ENCODE peak calls at places on chromosomes 13 and 19, in ten cellular contexts. H is SK-N-SH, S is K562, Y is stomach, Z is H1, E is suprapubic skin, I is A549, B is transverse colon, J is upper lobe of left lung, N is tibial nerve. A is an unnamed sample.

GRCh38 chr19:9362905-9363304 is at the start of gene ZNF177:
- DNase-seq in H (peak; percentile 79), S (peak; percentile 23), Y (no peak), Z (no peak), E (no peak), I (no peak), B (no peak), J (peak; percentile 68), N (no peak), A (no peak)

GRCh38 chr19:33797821-33798633 is 1.4 kb downstream of the KCTD15 start:
- DNase-seq in H (peak; percentile 82), S (peak; percentile 84), Y (peak; percentile 57), Z (no peak), E (no peak), I (peak; percentile 64), B (peak; percentile 73), J (peak; percentile 87), N (no peak), A (peak; percentile 75)

GRCh38 chr13:48586591-48587103 is 53.8 kb upstream of the RCBTB2 start:
- DNase-seq in H (no peak), S (peak; percentile 71), Y (peak; percentile 54), Z (no peak), E (no peak), I (no peak), B (no peak), J (no peak), N (no peak), A (peak; percentile 68)

GRCh38 chr19:4639531-4640246 is 373 bp downstream of the TNFAIP8L1 start:
- DNase-seq in H (peak; percentile 74), S (no peak), Y (no peak), Z (no peak), E (no peak), I (no peak), B (peak; percentile 34), J (peak; percentile 87), N (no peak), A (peak; percentile 54)

GRCh38 chr19:5997371-5997770 is 19.4 kb upstream of the RANBP3 start:
- DNase-seq in H (no peak), S (no peak), Y (no peak), Z (no peak), E (no peak), I (no peak), B (no peak), J (no peak), N (no peak), A (no peak)

GRCh38 chr19:8681345-8682021 is 17.1 kb downstream of the ACTL9 start:
- DNase-seq in H (no peak), S (no peak), Y (no peak), Z (no peak), E (peak; percentile 2), I (peak; percentile 22), B (no peak), J (no peak), N (no peak), A (no peak)

GRCh38 chr19:51324082-51324481 is 12.6 kb downstream of the IGLON5 start:
- DNase-seq in H (no peak), S (no peak), Y (no peak), Z (no peak), E (no peak), I (no peak), B (no peak), J (no peak), N (no peak), A (no peak)

GRCh38 chr13:104326523-104326922 is 1260.3 kb upstream of the SLC10A2 start:
- DNase-seq in H (no peak), S (no peak), Y (no peak), Z (no peak), E (no peak), I (no peak), B (no peak), J (no peak), N (no peak), A (no peak)

GRCh38 chr13:53073711-53074110 is 45.1 kb downstream of the OLFM4 start:
- DNase-seq in H (no peak), S (no peak), Y (no peak), Z (no peak), E (no peak), I (no peak), B (no peak), J (no peak), N (no peak), A (no peak)

GRCh38 chr13:53074119-53074518 is 45.5 kb downstream of the OLFM4 start:
- DNase-seq in H (peak; percentile 61), S (no peak), Y (no peak), Z (no peak), E (no peak), I (no peak), B (no peak), J (no peak), N (no peak), A (no peak)

GRCh38 chr13:53069800-53070199 is 41.2 kb downstream of the OLFM4 start:
- DNase-seq in H (no peak), S (no peak), Y (no peak), Z (no peak), E (no peak), I (no peak), B (no peak), J (no peak), N (no peak), A (no peak)

DNA sequence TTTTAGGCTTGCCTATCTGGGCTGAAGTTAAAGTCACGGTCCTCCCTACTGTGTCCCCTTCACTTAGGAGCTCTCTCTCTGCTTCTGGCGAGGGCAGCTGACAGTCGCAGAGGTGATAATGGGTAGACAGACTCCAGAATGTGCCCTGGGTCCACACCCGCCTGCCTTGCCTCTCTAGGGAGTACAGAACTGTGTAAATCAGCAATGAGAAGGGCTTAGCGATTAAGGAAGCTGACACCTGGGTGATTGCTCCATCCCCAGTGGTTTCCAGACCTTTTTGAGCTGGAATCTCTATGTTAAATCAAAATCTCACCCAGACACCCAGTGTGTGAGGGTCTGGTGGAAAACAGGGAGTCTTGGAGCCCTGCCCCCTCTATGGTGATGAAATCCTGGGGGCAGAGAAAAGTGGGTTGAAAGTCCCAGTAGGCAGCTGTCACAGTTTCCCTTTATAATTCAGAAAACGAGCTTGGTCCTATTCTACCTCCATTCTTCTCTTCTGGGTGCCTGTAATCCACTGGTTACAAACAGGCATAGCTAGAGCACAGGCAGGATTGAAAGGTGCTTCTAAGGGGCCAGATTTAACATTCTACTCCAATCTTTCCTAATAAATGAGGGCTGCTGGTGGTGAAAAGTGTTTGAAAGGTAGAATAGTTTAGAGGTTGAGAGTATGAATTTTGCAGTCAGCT is 46.9 kb downstream of the OLFM4 start:
- DNase-seq in H (no peak), S (no peak), Y (no peak), Z (no peak), E (no peak), I (no peak), B (no peak), J (no peak), N (no peak), A (no peak)
- TF ChIP-seq EP300 in H (no peak), S (no peak), Y (no peak), Z (no peak), E (no peak), I (no peak), B (no peak), J (no peak), N (no peak), A (no peak)

GRCh38 chr13:80084086-80084676 is 256.7 kb downstream of the SPRY2 start:
- DNase-seq in H (no peak), S (no peak), Y (no peak), Z (no peak), E (no peak), I (peak; percentile 10), B (no peak), J (no peak), N (no peak), A (no peak)
- TF ChIP-seq EP300 in H (peak; percentile 54), S (no peak), Y (no peak), Z (no peak), E (no peak), I (no peak), B (no peak), J (no peak), N (no peak), A (no peak)

GRCh38 chr19:2735374-2735773 is 4.4 kb downstream of the SLC39A3 start:
- DNase-seq in H (no peak), S (no peak), Y (no peak), Z (no peak), E (no peak), I (no peak), B (no peak), J (no peak), N (no peak), A (no peak)

GRCh38 chr19:2732157-2732725 is 7.6 kb downstream of the SLC39A3 start:
- DNase-seq in H (no peak), S (no peak), Y (no peak), Z (no peak), E (no peak), I (no peak), B (no peak), J (peak; percentile 70), N (no peak), A (no peak)

GRCh38 chr19:2734589-2735288 is 5.1 kb downstream of the SLC39A3 start:
- DNase-seq in H (no peak), S (no peak), Y (no peak), Z (no peak), E (no peak), I (no peak), B (no peak), J (no peak), N (no peak), A (no peak)

GRCh38 chr19:2732883-2733282 is 6.9 kb downstream of the SLC39A3 start:
- DNase-seq in H (no peak), S (no peak), Y (no peak), Z (no peak), E (no peak), I (no peak), B (no peak), J (peak; percentile 79), N (no peak), A (no peak)

GRCh38 chr19:2733930-2734588 is 5.8 kb downstream of the SLC39A3 start:
- DNase-seq in H (no peak), S (no peak), Y (no peak), Z (no peak), E (no peak), I (no peak), B (peak; percentile 55), J (no peak), N (no peak), A (no peak)
- TF ChIP-seq EP300 in H (no peak), S (no peak), Y (no peak), Z (no peak), E (no peak), I (no peak), B (no peak), J (no peak), N (no peak), A (no peak)

DNA sequence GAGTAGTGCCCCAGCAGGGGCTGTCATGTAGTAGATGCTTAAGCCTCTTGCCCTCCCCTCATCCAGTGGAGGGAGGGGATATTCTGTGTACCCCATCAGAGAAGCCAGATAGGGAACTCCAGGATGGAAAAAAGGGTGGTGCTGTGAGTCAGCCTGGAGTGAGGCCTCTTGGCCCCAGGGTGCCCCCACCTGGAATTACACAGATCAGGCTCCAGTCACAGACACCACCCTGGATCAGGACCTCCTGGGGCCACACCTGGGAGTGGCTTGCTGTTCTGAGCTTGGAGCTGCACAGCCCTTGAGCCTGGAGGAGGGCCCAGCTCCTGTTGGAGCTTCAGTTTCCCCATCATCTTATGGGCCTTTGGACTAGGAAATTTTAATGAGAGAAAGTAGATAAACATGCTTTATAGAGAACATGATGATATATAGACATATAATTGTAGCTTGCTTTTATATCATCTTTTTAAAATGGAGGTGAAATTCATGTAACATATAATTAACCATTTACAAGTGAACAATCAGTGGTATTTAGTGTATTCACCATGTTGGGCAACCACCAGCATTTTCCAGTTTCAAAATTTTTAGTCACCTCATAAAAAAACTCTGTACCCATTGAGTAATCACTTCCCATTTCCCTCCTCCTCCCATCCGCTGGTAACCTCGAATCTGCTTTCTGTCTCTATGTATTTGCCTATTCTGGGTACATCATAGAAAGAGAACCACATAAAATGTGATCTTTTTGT is 24.6 kb downstream of the CYP4F22 start:
- DNase-seq in H (no peak), S (no peak), Y (no peak), Z (no peak), E (no peak), I (no peak), B (no peak), J (no peak), N (no peak), A (no peak)
- TF ChIP-seq EP300 in H (no peak), S (no peak), Y (no peak), Z (no peak), E (no peak), I (no peak), B (no peak), J (no peak), N (no peak), A (no peak)

A was measured in ovary.